ENCODE peak calls at places on chromosomes 2 and 18, in six cellular contexts. W, O, X, K, J and S are unnamed samples.

GRCh38 chr2:160406591-160407392 is 86.8 kb downstream of the RBMS1 start:
- DNase-seq in W (peak), O (peak), X (peak), K (peak), J (no peak), S (peak)

GRCh38 chr2:73063909-73064875 is 7.3 kb downstream of the SFXN5 start:
- DNase-seq in W (peak), O (no peak), X (no peak), K (no peak), J (no peak), S (no peak)

GRCh38 chr2:46644690-46645385 is 165.5 kb downstream of the TMEM247 start:
- DNase-seq in W (no peak), O (no peak), X (no peak), K (no peak), J (no peak), S (no peak)

GRCh38 chr2:130824492-130825061 is 12.1 kb upstream of the ARHGEF4 start:
- DNase-seq in W (no peak), O (no peak), X (no peak), K (no peak), J (no peak), S (peak)

GRCh38 chr18:62436636-62437519 is 85.9 kb upstream of the ZCCHC2 start:
- DNase-seq in W (peak), O (no peak), X (no peak), K (peak), J (peak), S (no peak)

GRCh38 chr2:228599781-228600180 is 418.3 kb upstream of the SPHKAP start:
- DNase-seq in W (no peak), O (no peak), X (no peak), K (no peak), J (no peak), S (no peak)

GRCh38 chr2:39107724-39108273 is 13.1 kb downstream of the SOS1 start:
- DNase-seq in W (no peak), O (no peak), X (no peak), K (no peak), J (no peak), S (no peak)

GRCh38 chr2:96144481-96145027 is 686 bp downstream of the DUSP2 start:
- DNase-seq in W (peak), O (no peak), X (no peak), K (no peak), J (no peak), S (no peak)

GRCh38 chr2:128580988-128581848 is 262.6 kb upstream of the HS6ST1 start:
- DNase-seq in W (no peak), O (no peak), X (peak), K (peak), J (peak), S (no peak)

GRCh38 chr18:75504469-75504868 is 77.0 kb upstream of the SMIM21 start:
- DNase-seq in W (no peak), O (no peak), X (no peak), K (no peak), J (no peak), S (no peak)

GRCh38 chr2:114119846-114120348 is 230.0 kb downstream of the ACTR3 start:
- DNase-seq in W (no peak), O (no peak), X (no peak), K (no peak), J (no peak), S (no peak)

GRCh38 chr18:69000366-69000765 is 202.5 kb downstream of the CCDC102B start:
- DNase-seq in W (no peak), O (no peak), X (no peak), K (no peak), J (no peak), S (no peak)

GRCh38 chr18:46071894-46072867 is at the start of gene PSTPIP2:
- DNase-seq in W (peak), O (no peak), X (peak), K (peak), J (peak), S (peak)

GRCh38 chr2:202773576-202773975 is 98.0 kb downstream of the ICA1L start:
- DNase-seq in W (no peak), O (no peak), X (no peak), K (no peak), J (no peak), S (no peak)

GRCh38 chr2:176134978-176135575 is 5.6 kb downstream of the HOXD8 start:
- DNase-seq in W (no peak), O (peak), X (no peak), K (no peak), J (no peak), S (no peak)

GRCh38 chr18:50429207-50429948 is 54.5 kb downstream of the SKA1 start:
- DNase-seq in W (no peak), O (peak), X (no peak), K (no peak), J (no peak), S (no peak)

GRCh38 chr2:154455201-154455600 is 243.3 kb upstream of the KCNJ3 start:
- DNase-seq in W (no peak), O (no peak), X (no peak), K (no peak), J (no peak), S (no peak)

GRCh38 chr2:4110273-4110672 is 406.9 kb downstream of the DCDC2C start:
- DNase-seq in W (no peak), O (no peak), X (no peak), K (no peak), J (no peak), S (no peak)

GRCh38 chr2:10426726-10427567 is 21.2 kb downstream of the ODC1 start:
- DNase-seq in W (no peak), O (no peak), X (peak), K (no peak), J (no peak), S (no peak)

GRCh38 chr18:76687271-76688006 is 134.9 kb upstream of the ZNF236 start:
- DNase-seq in W (no peak), O (no peak), X (peak), K (no peak), J (no peak), S (no peak)

GRCh38 chr2:74942263-74942662 is 16.2 kb upstream of the POLE4 start:
- DNase-seq in W (no peak), O (no peak), X (no peak), K (no peak), J (no peak), S (no peak)

GRCh38 chr2:204972606-204973336 is 427.5 kb downstream of the PARD3B start:
- DNase-seq in W (no peak), O (no peak), X (no peak), K (no peak), J (no peak), S (no peak)

GRCh38 chr2:203940039-203940438 is 3.5 kb downstream of the ICOS start:
- DNase-seq in W (no peak), O (no peak), X (no peak), K (no peak), J (no peak), S (no peak)

GRCh38 chr2:103401621-103402020 is 639.8 kb downstream of the TMEM182 start:
- DNase-seq in W (no peak), O (peak), X (no peak), K (no peak), J (no peak), S (no peak)

GRCh38 chr2:104853926-104854506 is at the start of gene POU3F3:
- DNase-seq in W (peak), O (no peak), X (peak), K (peak), J (peak), S (no peak)

GRCh38 chr18:48605408-48605845 is 66.6 kb downstream of the CTIF start:
- DNase-seq in W (no peak), O (peak), X (no peak), K (no peak), J (no peak), S (no peak)

GRCh38 chr2:239143858-239144712 is 256.7 kb downstream of the HDAC4 start:
- DNase-seq in W (no peak), O (peak), X (no peak), K (no peak), J (no peak), S (peak)

GRCh38 chr2:62596061-62596658 is 90.2 kb upstream of the TMEM17 start:
- DNase-seq in W (no peak), O (no peak), X (no peak), K (no peak), J (no peak), S (no peak)

GRCh38 chr2:238458641-238459040 is 31.9 kb downstream of the ASB1 start:
- DNase-seq in W (no peak), O (no peak), X (peak), K (peak), J (no peak), S (no peak)

GRCh38 chr2:215660687-215661086 is 224.8 kb upstream of the FN1 start:
- DNase-seq in W (no peak), O (no peak), X (no peak), K (no peak), J (no peak), S (no peak)

GRCh38 chr2:36246320-36246990 is 109.1 kb upstream of the CRIM1 start:
- DNase-seq in W (no peak), O (no peak), X (no peak), K (no peak), J (no peak), S (no peak)

GRCh38 chr18:62122330-62122729 is 64.5 kb downstream of the PIGN start:
- DNase-seq in W (no peak), O (no peak), X (no peak), K (no peak), J (no peak), S (no peak)

GRCh38 chr2:228699400-228699799 is 517.9 kb upstream of the SPHKAP start:
- DNase-seq in W (no peak), O (no peak), X (no peak), K (no peak), J (no peak), S (no peak)

GRCh38 chr2:66412874-66413273 is 22.1 kb upstream of the MEIS1 start:
- DNase-seq in W (no peak), O (no peak), X (no peak), K (no peak), J (no peak), S (no peak)

GRCh38 chr2:220930542-220931076 is 641.5 kb downstream of the EPHA4 start:
- DNase-seq in W (no peak), O (no peak), X (no peak), K (no peak), J (no peak), S (no peak)

GRCh38 chr2:8684885-8685696 is 3.2 kb downstream of the ID2 start:
- DNase-seq in W (peak), O (peak), X (peak), K (peak), J (peak), S (no peak)

GRCh38 chr2:177326591-177326990 is 62.1 kb upstream of the NFE2L2 start:
- DNase-seq in W (no peak), O (no peak), X (no peak), K (no peak), J (no peak), S (no peak)

GRCh38 chr18:57434536-57435494 is at the start of gene ONECUT2:
- DNase-seq in W (peak), O (peak), X (peak), K (peak), J (peak), S (no peak)

GRCh38 chr2:84960157-84960506 is 10.8 kb upstream of the KCMF1 start:
- DNase-seq in W (no peak), O (no peak), X (no peak), K (no peak), J (no peak), S (no peak)

GRCh38 chr2:84959045-84959493 is 11.9 kb upstream of the KCMF1 start:
- DNase-seq in W (no peak), O (no peak), X (no peak), K (no peak), J (no peak), S (no peak)

GRCh38 chr2:84957771-84958134 is 13.2 kb upstream of the KCMF1 start:
- DNase-seq in W (no peak), O (no peak), X (no peak), K (no peak), J (no peak), S (no peak)

GRCh38 chr2:84959494-84960156 is 11.3 kb upstream of the KCMF1 start:
- DNase-seq in W (no peak), O (no peak), X (no peak), K (no peak), J (no peak), S (no peak)

GRCh38 chr2:84958135-84959044 is 12.6 kb upstream of the KCMF1 start:
- DNase-seq in W (peak), O (peak), X (no peak), K (peak), J (no peak), S (no peak)
- TF ChIP-seq POLR2A in W (no peak), O (no peak), X (no peak), K (no peak), J (no peak), S (no peak)

DNA sequence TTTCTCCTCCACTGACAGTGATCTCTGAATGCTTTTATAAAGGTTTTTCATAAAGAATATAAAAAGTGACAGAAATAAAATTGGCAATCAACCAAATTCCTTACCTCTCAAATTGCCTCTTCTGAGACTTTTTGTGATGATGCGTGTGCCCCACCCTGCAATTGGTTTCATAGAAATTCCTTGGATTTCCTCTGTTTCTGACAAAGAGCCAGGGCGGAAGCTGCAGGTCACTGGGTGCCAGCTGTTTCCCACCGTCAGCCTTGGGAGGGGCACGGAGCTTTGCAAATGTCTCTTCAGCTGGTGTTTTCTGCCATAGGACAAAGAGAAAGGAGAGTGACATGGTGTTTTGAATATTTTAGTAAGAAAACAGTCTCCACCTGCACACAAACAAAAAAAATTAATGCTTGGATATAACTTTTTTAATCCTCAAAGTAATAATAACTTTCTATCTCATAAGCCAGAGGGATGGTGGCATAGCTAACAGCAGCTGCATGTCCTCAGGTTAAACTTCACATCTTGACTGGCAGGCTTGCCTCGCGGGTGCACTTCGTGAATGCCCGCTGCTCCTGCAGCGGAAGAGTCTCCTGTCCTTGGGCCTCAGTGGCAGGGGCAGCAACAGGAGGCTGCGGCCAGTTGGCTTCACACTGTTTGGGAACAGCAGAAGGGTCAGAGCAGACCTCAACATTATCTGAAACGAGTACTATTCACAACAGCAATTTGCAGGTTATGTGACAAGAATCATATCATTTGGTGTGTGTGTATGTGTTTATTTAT is 24.7 kb downstream of the AGAP1 start:
- DNase-seq in W (peak), O (no peak), X (peak), K (no peak), J (no peak), S (no peak)
- TF ChIP-seq POLR2AphosphoS5 in W (peak), O (no peak), X (peak), K (no peak), J (no peak), S (no peak)

GRCh38 chr2:226797989-226798421 is 1.6 kb downstream of the IRS1 start:
- DNase-seq in W (no peak), O (no peak), X (no peak), K (no peak), J (no peak), S (no peak)
- TF ChIP-seq POLR2A in W (no peak), O (no peak), X (no peak), K (no peak), J (no peak), S (no peak)

DNA sequence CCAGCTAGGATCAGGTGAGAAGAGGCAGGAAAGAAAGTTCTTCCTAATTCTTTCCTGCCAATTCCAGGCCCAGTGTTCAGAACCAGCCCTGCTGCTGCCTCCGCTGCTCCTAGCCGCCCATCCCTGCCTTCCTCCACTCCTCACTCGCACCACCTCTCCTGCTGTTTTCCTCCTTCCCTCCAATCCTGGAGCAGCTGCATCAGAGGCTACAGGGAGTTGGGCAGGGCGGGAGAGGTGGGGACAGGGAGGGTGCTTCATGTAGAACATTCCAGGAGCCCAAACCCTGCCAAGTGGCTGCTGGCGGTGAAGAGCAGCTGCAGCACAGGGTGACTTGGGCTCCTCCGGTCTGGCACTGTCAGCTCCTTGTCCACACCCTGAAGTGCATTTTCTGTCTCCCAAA is 176.3 kb downstream of the TNS1 start:
- DNase-seq in W (peak), O (no peak), X (no peak), K (peak), J (no peak), S (no peak)
- TF ChIP-seq POLR2AphosphoS5 in W (no peak), O (no peak), X (peak), K (peak), J (no peak), S (no peak)